ENCODE peak calls at places on chromosomes 3 and 15, in five cellular contexts. W, R, A, N and B are unnamed samples.
A peak's percentile ranks its signal among the peaks of the same experiment; 100 is the strongest.

GRCh38 chr3:29555590-29555989 is 274.7 kb downstream of the RBMS3 start:
- DNase-seq in N (no peak), W (no peak), A (no peak), R (no peak), B (no peak)

GRCh38 chr3:121698914-121699313 is 38.2 kb upstream of the HCLS1 start:
- DNase-seq in R (no peak), N (no peak), W (peak; percentile 25), A (no peak), B (peak; percentile 22)

GRCh38 chr3:138964264-138964663 is 17.2 kb downstream of the FOXL2NB start:
- DNase-seq in R (no peak), A (no peak), N (no peak), W (no peak), B (no peak)

GRCh38 chr3:64494530-64494929 is 193.3 kb downstream of the ADAMTS9 start:
- DNase-seq in R (no peak), N (no peak), A (no peak), W (no peak), B (no peak)

GRCh38 chr3:179000144-179000543 is 71.5 kb downstream of the ZMAT3 start:
- DNase-seq in A (no peak), W (no peak), N (no peak), R (no peak), B (no peak)

GRCh38 chr15:56805466-56806146 is 72.3 kb upstream of the ZNF280D start:
- DNase-seq in A (no peak), R (no peak), W (no peak), N (no peak), B (peak; percentile 39)

GRCh38 chr3:29693863-29694262 is 413.0 kb downstream of the RBMS3 start:
- DNase-seq in R (no peak), N (no peak), W (no peak), A (no peak), B (no peak)

GRCh38 chr3:99960941-99961340 is 143.3 kb downstream of the CMSS1 start:
- DNase-seq in W (no peak), R (no peak), A (no peak), N (no peak), B (no peak)

GRCh38 chr3:82633319-82633718 is 871.9 kb upstream of the GBE1 start:
- DNase-seq in A (no peak), W (no peak), R (no peak), N (no peak), B (no peak)

GRCh38 chr3:30496496-30496966 is 109.9 kb upstream of the TGFBR2 start:
- DNase-seq in R (no peak), N (no peak), A (no peak), W (no peak), B (peak; percentile 49)

GRCh38 chr3:12750658-12751071 is 8.4 kb downstream of the TMEM40 start:
- DNase-seq in A (no peak), N (no peak), R (no peak), W (no peak), B (no peak)

GRCh38 chr3:16618721-16619120 is 13.5 kb upstream of the DAZL start:
- DNase-seq in W (no peak), N (no peak), R (no peak), A (no peak), B (no peak)

GRCh38 chr15:44713006-44713966 is 2.0 kb downstream of the B2M start:
- DNase-seq in N (no peak), R (no peak), W (no peak), A (no peak), B (no peak)

GRCh38 chr3:17412950-17413530 is 329.4 kb downstream of the TBC1D5 start:
- DNase-seq in R (no peak), W (no peak), N (no peak), A (no peak), B (no peak)

GRCh38 chr3:191523099-191523498 is 62.1 kb downstream of the PYDC2 start:
- DNase-seq in N (no peak), W (no peak), A (no peak), R (no peak), B (no peak)

GRCh38 chr15:49122541-49123062 is 32.8 kb downstream of the COPS2 start:
- DNase-seq in A (no peak), R (no peak), N (no peak), W (no peak), B (no peak)

GRCh38 chr3:28348286-28348636 is 260 bp upstream of the ZCWPW2 start:
- DNase-seq in A (peak; percentile 97), N (no peak), R (no peak), W (no peak), B (no peak)

GRCh38 chr3:170506556-170506955 is 79.3 kb downstream of the SLC7A14 start:
- DNase-seq in A (no peak), N (no peak), W (no peak), R (no peak), B (no peak)

GRCh38 chr3:154615451-154615850 is 185.5 kb upstream of the GPR149 start:
- DNase-seq in R (no peak), A (no peak), W (no peak), N (peak; percentile 15), B (no peak)

GRCh38 chr3:191393146-191393545 is 62.8 kb upstream of the UTS2B start:
- DNase-seq in R (no peak), A (no peak), W (no peak), N (no peak), B (no peak)

GRCh38 chr3:11655188-11655928 is 11.6 kb upstream of the VGLL4 start:
- DNase-seq in R (no peak), N (no peak), W (no peak), A (no peak), B (no peak)

GRCh38 chr3:9890249-9891071 is at the start of gene JAGN1:
- DNase-seq in N (peak; percentile 92), W (peak; percentile 92), A (peak; percentile 94), R (peak; percentile 92), B (peak; percentile 84)
- TF ChIP-seq POLR2A in N (peak; percentile 85), W (no peak), A (peak; percentile 88), R (no peak), B (peak; percentile 68)

GRCh38 chr3:194439915-194440550 is 41.0 kb upstream of the GP5 start:
- DNase-seq in W (no peak), R (no peak), N (no peak), A (no peak), B (no peak)
- H3K36me3 ChIP-seq in W (peaks cover 100% of the 10 kb centered on the region), R (peaks cover 91% of the 10 kb centered on the region), N (peaks cover 3% of the 10 kb centered on the region), A (peaks cover 60% of the 10 kb centered on the region), B (peaks cover 80% of the 10 kb centered on the region)

GRCh38 chr3:134315286-134316106 is 58.8 kb downstream of the AMOTL2 start:
- DNase-seq in R (no peak), N (no peak), W (peak; percentile 71), A (peak; percentile 56), B (peak; percentile 73)
- H3K4me1 ChIP-seq in R (peaks cover 59% of the 10 kb centered on the region), N (peaks cover 43% of the 10 kb centered on the region), W (peaks cover 30% of the 10 kb centered on the region), A (peaks cover 62% of the 10 kb centered on the region), B (peaks cover 35% of the 10 kb centered on the region)

DNA sequence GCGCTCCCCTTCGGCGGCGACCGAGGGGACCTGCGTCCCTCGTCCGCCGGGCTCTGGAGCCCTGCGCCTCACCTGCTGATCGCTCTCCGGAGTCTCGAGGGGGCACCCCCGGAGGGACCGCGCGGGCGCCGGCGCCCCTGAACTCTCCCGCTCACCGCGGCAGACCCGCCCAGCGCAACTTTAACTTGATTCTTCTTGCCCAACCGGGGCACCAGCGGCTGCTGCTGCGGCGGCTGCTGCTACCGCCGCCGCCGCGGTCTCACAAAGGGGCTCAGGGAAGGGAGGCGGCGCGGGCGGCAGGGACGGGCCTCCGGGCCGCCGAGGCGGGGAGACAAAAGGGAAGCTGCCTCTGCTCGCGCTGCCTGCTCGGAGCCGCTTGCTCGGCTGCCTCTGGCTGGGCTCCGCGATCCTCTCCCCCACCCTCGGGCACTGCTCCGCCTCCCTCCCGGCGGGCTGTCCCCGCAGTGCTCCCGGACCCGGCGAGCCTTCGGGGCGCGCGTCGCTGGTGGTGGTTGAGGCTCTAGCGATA is at the start of gene PPM1L:
- DNase-seq in A (peak; percentile 79), N (peak; percentile 76), R (peak; percentile 68), W (peak; percentile 71), B (peak; percentile 18)
- TF ChIP-seq POLR2A in A (no peak), N (no peak), R (no peak), W (no peak), B (no peak)

DNA sequence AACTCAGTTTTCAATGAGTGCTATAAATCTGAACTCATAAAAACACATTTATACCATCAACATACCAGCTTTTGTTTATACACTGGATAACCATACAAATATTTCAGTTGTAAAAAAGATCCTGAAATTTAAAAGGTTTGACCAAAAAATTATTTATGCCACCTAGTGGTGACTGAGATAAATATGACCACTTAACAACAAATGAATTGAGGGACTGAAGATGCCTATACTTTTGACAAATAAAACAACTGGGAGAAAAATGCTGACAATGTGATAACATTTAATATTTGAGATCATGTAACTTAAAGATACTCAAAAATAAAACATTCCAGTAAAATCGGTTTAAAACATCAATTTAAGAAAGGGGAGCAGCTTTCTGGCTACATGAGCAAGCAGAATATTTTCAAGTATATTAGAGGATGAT is 30.4 kb downstream of the ATG3 start:
- DNase-seq in N (no peak), R (no peak), W (no peak), A (no peak), B (no peak)
- H3K36me3 ChIP-seq in N (peaks cover 9% of the 10 kb centered on the region), R (peaks cover 85% of the 10 kb centered on the region), W (peaks cover 91% of the 10 kb centered on the region), A (peaks cover 72% of the 10 kb centered on the region), B (no peaks in the 10 kb centered on the region)

DNA sequence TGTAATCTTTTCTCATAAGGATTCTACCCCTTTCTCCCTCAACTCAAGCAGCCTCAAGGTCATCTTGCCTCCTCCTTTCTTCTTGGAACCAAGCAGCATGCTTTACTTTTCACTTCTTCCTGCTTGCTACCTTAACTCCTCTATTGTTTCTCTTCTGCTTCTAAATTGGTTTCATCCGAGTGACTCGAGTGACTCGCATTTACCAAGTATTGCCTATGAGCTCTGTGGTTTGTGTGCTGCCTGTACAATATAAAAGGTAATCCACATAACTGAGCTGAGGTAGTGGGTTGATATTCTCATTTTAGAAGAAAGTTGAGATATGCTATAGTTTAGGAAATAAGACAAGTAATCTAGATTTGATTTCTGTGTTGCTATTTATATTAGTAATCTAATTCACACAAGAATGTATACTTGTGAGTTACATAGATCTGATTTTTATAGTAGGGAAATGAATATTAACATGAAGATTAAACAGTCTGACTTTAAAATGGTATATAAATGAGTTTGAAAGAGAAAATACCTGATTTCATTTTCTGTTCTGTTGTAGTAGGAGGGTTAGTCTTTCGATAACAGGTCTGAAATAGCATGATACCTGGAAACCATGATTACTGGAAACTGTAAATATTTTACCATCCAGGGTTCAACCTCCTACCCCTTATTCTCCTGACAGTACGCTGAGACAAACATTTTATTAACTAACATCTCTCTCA is 5.5 kb downstream of the HHLA2 start:
- DNase-seq in A (no peak), R (no peak), N (no peak), W (no peak), B (no peak)
- H3K4me1 ChIP-seq in A (no peaks in the 10 kb centered on the region), R (peaks cover 24% of the 10 kb centered on the region), N (peaks cover 5% of the 10 kb centered on the region), W (no peaks in the 10 kb centered on the region), B (no peaks in the 10 kb centered on the region)